ENCODE peak calls at places on chromosomes 13 and 19, in six cellular contexts. G is neuronal stem cell, O is mesenchymal stem cell, J is cardiac fibroblast, L is NCI-H524, P is kidney epithelial cell. V is an unnamed sample.

GRCh38 chr19:43639507-43640423 is at the start of gene CADM4:
- DNase-seq in G (peak; percentile 41), O (no peak), J (no peak), L (no peak), P (no peak), V (no peak)

GRCh38 chr13:45584816-45585215 is 30.7 kb downstream of the ERICH6B start:
- DNase-seq in G (no peak), O (peak; percentile 6), J (no peak), L (no peak), P (no peak), V (no peak)

GRCh38 chr19:6769006-6769637 is 1.9 kb upstream of the SH2D3A start:
- DNase-seq in G (no peak), O (peak; percentile 28), J (peak; percentile 52), L (no peak), P (no peak), V (no peak)

GRCh38 chr19:15337202-15337601 is 4.9 kb upstream of the BRD4 start:
- DNase-seq in G (no peak), O (peak; percentile 81), J (peak; percentile 58), L (no peak), P (no peak), V (no peak)

GRCh38 chr13:53411443-53411842 is 382.8 kb downstream of the OLFM4 start:
- DNase-seq in G (no peak), O (no peak), J (no peak), L (no peak), P (no peak), V (no peak)

GRCh38 chr19:1163283-1163933 is 10.7 kb downstream of the SBNO2 start:
- DNase-seq in G (no peak), O (no peak), J (no peak), L (no peak), P (no peak), V (no peak)

GRCh38 chr13:112970552-112971287 is 1.7 kb downstream of the MCF2L start:
- DNase-seq in G (no peak), O (no peak), J (no peak), L (no peak), P (no peak), V (no peak)

GRCh38 chr19:12952488-12953455 is 4.3 kb downstream of the GADD45GIP1 start:
- DNase-seq in G (no peak), O (no peak), J (peak; percentile 89), L (peak; percentile 95), P (no peak), V (no peak)

GRCh38 chr13:75310005-75310580 is 171.9 kb downstream of the TBC1D4 start:
- DNase-seq in G (no peak), O (no peak), J (no peak), L (no peak), P (no peak), V (no peak)

GRCh38 chr13:43878897-43879322 is 630 bp downstream of the CCDC122 start:
- DNase-seq in G (no peak), O (peak; percentile 99), J (peak; percentile 79), L (no peak), P (peak; percentile 47), V (peak; percentile 38)

GRCh38 chr13:34826432-34826831 is 115.6 kb upstream of the NBEA start:
- DNase-seq in G (no peak), O (no peak), J (no peak), L (no peak), P (no peak), V (no peak)

GRCh38 chr13:27617801-27618411 is 2.4 kb downstream of the LNX2 start:
- DNase-seq in G (no peak), O (no peak), J (no peak), L (no peak), P (no peak), V (no peak)

GRCh38 chr19:8445488-8446001 is 770 bp downstream of the HNRNPM start:
- DNase-seq in G (peak; percentile 20), O (peak; percentile 51), J (peak; percentile 45), L (peak; percentile 18), P (no peak), V (peak; percentile 25)

GRCh38 chr19:3450796-3451411 is 29.4 kb downstream of the SMIM24 start:
- DNase-seq in G (no peak), O (peak; percentile 100), J (peak; percentile 99), L (no peak), P (peak; percentile 99), V (no peak)

GRCh38 chr19:9945319-9945966 is 9.1 kb upstream of the OLFM2 start:
- DNase-seq in G (no peak), O (peak; percentile 97), J (peak; percentile 99), L (no peak), P (peak; percentile 49), V (no peak)

GRCh38 chr19:29667941-29668340 is 2.7 kb downstream of the PLEKHF1 start:
- DNase-seq in G (no peak), O (no peak), J (no peak), L (no peak), P (no peak), V (no peak)

GRCh38 chr13:48939728-48940127 is 36.0 kb upstream of the FNDC3A start:
- DNase-seq in G (no peak), O (no peak), J (no peak), L (no peak), P (no peak), V (no peak)

GRCh38 chr19:5850743-5851293 is 431 bp downstream of the FUT3 start:
- DNase-seq in G (no peak), O (peak; percentile 63), J (peak; percentile 77), L (no peak), P (no peak), V (no peak)

GRCh38 chr19:35295792-35296462 is 4.0 kb downstream of the MAG start:
- DNase-seq in G (no peak), O (no peak), J (no peak), L (no peak), P (no peak), V (no peak)

GRCh38 chr19:16586477-16586871 is 14.3 kb upstream of the SLC35E1 start:
- DNase-seq in G (no peak), O (no peak), J (no peak), L (no peak), P (no peak), V (no peak)

GRCh38 chr13:45167611-45168554 is 33.0 kb downstream of the KCTD4 start:
- DNase-seq in G (no peak), O (peak; percentile 31), J (peak; percentile 25), L (no peak), P (no peak), V (no peak)

GRCh38 chr19:43570174-43570791 is 5.0 kb downstream of the XRCC1 start:
- DNase-seq in G (no peak), O (no peak), J (no peak), L (no peak), P (no peak), V (no peak)

GRCh38 chr13:46160474-46161066 is 21.4 kb downstream of the LCP1 start:
- DNase-seq in G (peak; percentile 49), O (peak; percentile 64), J (peak; percentile 76), L (peak; percentile 16), P (peak; percentile 23), V (peak; percentile 39)

GRCh38 chr13:45941261-45941660 is 89.7 kb upstream of the SIAH3 start:
- DNase-seq in G (no peak), O (no peak), J (no peak), L (no peak), P (no peak), V (no peak)

GRCh38 chr13:53017433-53017970 is 11.1 kb upstream of the OLFM4 start:
- DNase-seq in G (no peak), O (no peak), J (no peak), L (no peak), P (no peak), V (no peak)

GRCh38 chr19:18101268-18101667 is 3.7 kb downstream of the MAST3 start:
- DNase-seq in G (no peak), O (no peak), J (no peak), L (no peak), P (no peak), V (no peak)

GRCh38 chr13:113553541-113554332 is 30.8 kb upstream of the TFDP1 start:
- DNase-seq in G (no peak), O (no peak), J (no peak), L (no peak), P (no peak), V (no peak)

GRCh38 chr13:59120297-59120843 is 1043.4 kb downstream of the DIAPH3 start:
- DNase-seq in G (no peak), O (peak; percentile 50), J (peak; percentile 15), L (no peak), P (no peak), V (no peak)

GRCh38 chr13:107421028-107421427 is 794.3 kb downstream of the LIG4 start:
- DNase-seq in G (no peak), O (peak; percentile 78), J (peak; percentile 16), L (no peak), P (no peak), V (no peak)